ENCODE peak calls at places on chromosomes 11 and 22, in six cellular contexts. One of them, this sample, is unnamed.

GRCh38 chr11:31720666-31721199 is 90.4 kb downstream of the PAX6 start:
- DNase-seq in cardiac muscle cell: no peak
- DNase-seq in heart right ventricle: no peak
- DNase-seq in mucosa of descending colon: no peak
- DNase-seq in NT2/D1: no peak
- DNase-seq in choroid plexus epithelial cell: no peak
- DNase-seq in this sample: no peak

GRCh38 chr11:130827697-130828377 is 88.4 kb downstream of the SNX19 start:
- DNase-seq in cardiac muscle cell: peak
- DNase-seq in heart right ventricle: peak
- DNase-seq in mucosa of descending colon: peak
- DNase-seq in NT2/D1: peak
- DNase-seq in choroid plexus epithelial cell: peak
- DNase-seq in this sample: peak

GRCh38 chr11:67439321-67440228 is 2.1 kb upstream of the PTPRCAP start:
- DNase-seq in cardiac muscle cell: no peak
- DNase-seq in heart right ventricle: no peak
- DNase-seq in mucosa of descending colon: peak
- DNase-seq in NT2/D1: no peak
- DNase-seq in choroid plexus epithelial cell: no peak
- DNase-seq in this sample: no peak

GRCh38 chr11:27861706-27862430 is 161.6 kb upstream of the BDNF start:
- DNase-seq in cardiac muscle cell: no peak
- DNase-seq in heart right ventricle: no peak
- DNase-seq in mucosa of descending colon: no peak
- DNase-seq in NT2/D1: no peak
- DNase-seq in choroid plexus epithelial cell: peak
- DNase-seq in this sample: no peak

GRCh38 chr22:30444632-30445437 is 19.3 kb downstream of the MTFP1 start:
- DNase-seq in cardiac muscle cell: peak
- DNase-seq in heart right ventricle: no peak
- DNase-seq in mucosa of descending colon: peak
- DNase-seq in NT2/D1: peak
- DNase-seq in choroid plexus epithelial cell: peak
- DNase-seq in this sample: peak

GRCh38 chr22:39592104-39593060 is 21.8 kb downstream of the CACNA1I start:
- DNase-seq in cardiac muscle cell: no peak
- DNase-seq in heart right ventricle: no peak
- DNase-seq in mucosa of descending colon: no peak
- DNase-seq in NT2/D1: no peak
- DNase-seq in choroid plexus epithelial cell: peak
- DNase-seq in this sample: peak

GRCh38 chr22:27462190-27462589 is 339.4 kb downstream of the MN1 start:
- DNase-seq in cardiac muscle cell: no peak
- DNase-seq in heart right ventricle: no peak
- DNase-seq in mucosa of descending colon: no peak
- DNase-seq in NT2/D1: no peak
- DNase-seq in choroid plexus epithelial cell: no peak
- DNase-seq in this sample: no peak

GRCh38 chr22:42283288-42284229 is 13.1 kb upstream of the TCF20 start:
- DNase-seq in cardiac muscle cell: peak
- DNase-seq in heart right ventricle: no peak
- DNase-seq in mucosa of descending colon: peak
- DNase-seq in NT2/D1: no peak
- DNase-seq in choroid plexus epithelial cell: no peak
- DNase-seq in this sample: no peak

GRCh38 chr11:9758676-9759518 is 95.0 kb downstream of the SWAP70 start:
- DNase-seq in cardiac muscle cell: peak
- DNase-seq in heart right ventricle: peak
- DNase-seq in mucosa of descending colon: peak
- DNase-seq in NT2/D1: no peak
- DNase-seq in choroid plexus epithelial cell: peak
- DNase-seq in this sample: peak

GRCh38 chr11:4453118-4453517 is 4.0 kb downstream of the OR52K2 start:
- DNase-seq in cardiac muscle cell: no peak
- DNase-seq in heart right ventricle: no peak
- DNase-seq in mucosa of descending colon: no peak
- DNase-seq in NT2/D1: no peak
- DNase-seq in choroid plexus epithelial cell: no peak
- DNase-seq in this sample: no peak

GRCh38 chr11:7612056-7612660 is 61.1 kb downstream of the CYB5R2 start:
- DNase-seq in cardiac muscle cell: no peak
- DNase-seq in heart right ventricle: no peak
- DNase-seq in mucosa of descending colon: no peak
- DNase-seq in NT2/D1: no peak
- DNase-seq in choroid plexus epithelial cell: no peak
- DNase-seq in this sample: peak

GRCh38 chr11:6609502-6610015 is 2.5 kb downstream of the TAF10 start:
- DNase-seq in cardiac muscle cell: no peak
- DNase-seq in heart right ventricle: no peak
- DNase-seq in mucosa of descending colon: no peak
- DNase-seq in NT2/D1: no peak
- DNase-seq in choroid plexus epithelial cell: no peak
- DNase-seq in this sample: no peak

GRCh38 chr22:35729309-35729698 is 11.6 kb downstream of the APOL5 start:
- DNase-seq in cardiac muscle cell: no peak
- DNase-seq in heart right ventricle: no peak
- DNase-seq in mucosa of descending colon: no peak
- DNase-seq in NT2/D1: no peak
- DNase-seq in choroid plexus epithelial cell: no peak
- DNase-seq in this sample: no peak

GRCh38 chr11:68987211-68987610 is 6.4 kb upstream of the MRGPRD start:
- DNase-seq in cardiac muscle cell: no peak
- DNase-seq in heart right ventricle: no peak
- DNase-seq in mucosa of descending colon: no peak
- DNase-seq in NT2/D1: no peak
- DNase-seq in choroid plexus epithelial cell: peak
- DNase-seq in this sample: no peak

GRCh38 chr22:19722175-19722914 is 994 bp upstream of the GP1BB start:
- DNase-seq in cardiac muscle cell: peak
- DNase-seq in heart right ventricle: no peak
- DNase-seq in mucosa of descending colon: no peak
- DNase-seq in NT2/D1: no peak
- DNase-seq in choroid plexus epithelial cell: no peak
- DNase-seq in this sample: peak

GRCh38 chr11:120985718-120986569 is 38.0 kb upstream of the TBCEL start:
- DNase-seq in cardiac muscle cell: peak
- DNase-seq in heart right ventricle: peak
- DNase-seq in mucosa of descending colon: peak
- DNase-seq in NT2/D1: no peak
- DNase-seq in choroid plexus epithelial cell: peak
- DNase-seq in this sample: peak

GRCh38 chr22:36374603-36375024 is 13.2 kb downstream of the MYH9 start:
- DNase-seq in cardiac muscle cell: no peak
- DNase-seq in heart right ventricle: no peak
- DNase-seq in mucosa of descending colon: no peak
- DNase-seq in NT2/D1: no peak
- DNase-seq in choroid plexus epithelial cell: no peak
- DNase-seq in this sample: peak

GRCh38 chr11:128451651-128452470 is 135.5 kb downstream of the ETS1 start:
- DNase-seq in cardiac muscle cell: no peak
- DNase-seq in heart right ventricle: peak
- DNase-seq in mucosa of descending colon: peak
- DNase-seq in NT2/D1: no peak
- DNase-seq in choroid plexus epithelial cell: peak
- DNase-seq in this sample: no peak

GRCh38 chr11:62553839-62554361 is 7.3 kb upstream of the AHNAK start:
- DNase-seq in cardiac muscle cell: no peak
- DNase-seq in heart right ventricle: no peak
- DNase-seq in mucosa of descending colon: no peak
- DNase-seq in NT2/D1: no peak
- DNase-seq in choroid plexus epithelial cell: peak
- DNase-seq in this sample: no peak

GRCh38 chr11:113690619-113691569 is 15.2 kb downstream of the TMPRSS5 start:
- DNase-seq in cardiac muscle cell: no peak
- DNase-seq in heart right ventricle: no peak
- DNase-seq in mucosa of descending colon: peak
- DNase-seq in NT2/D1: no peak
- DNase-seq in choroid plexus epithelial cell: peak
- DNase-seq in this sample: peak

This sample was measured in trophoblast cell.